ENCODE peak calls at places on chromosomes 1 and 21, in five cellular contexts. I, K, R, Z and F are unnamed samples.

GRCh38 chr1:50271968-50272578 is 151.2 kb downstream of the DMRTA2 start:
- DNase-seq in R (no peak), I (peak), Z (no peak), K (peak), F (peak)

GRCh38 chr1:67896826-67897225 is 63.6 kb upstream of the GNG12 start:
- DNase-seq in I (peak), Z (no peak), K (no peak), R (no peak), F (no peak)

GRCh38 chr1:161986328-161986727 is 37.3 kb downstream of the OLFML2B start:
- DNase-seq in Z (no peak), I (no peak), K (no peak), R (no peak), F (no peak)

GRCh38 chr1:13797397-13797796 is 97.4 kb downstream of the PRDM2 start:
- DNase-seq in R (no peak), Z (no peak), I (no peak), K (no peak), F (peak)

GRCh38 chr1:230758705-230759354 is 11.6 kb downstream of the CAPN9 start:
- DNase-seq in R (no peak), K (no peak), Z (no peak), I (no peak), F (no peak)

GRCh38 chr1:25922633-25923567 is 16.7 kb upstream of the STMN1 start:
- DNase-seq in K (peak), Z (peak), R (peak), I (peak), F (peak)

GRCh38 chr1:45355683-45356082 is 15.4 kb upstream of the MUTYH start:
- DNase-seq in Z (no peak), I (no peak), K (no peak), R (no peak), F (no peak)

GRCh38 chr1:200659269-200659668 is 10.4 kb downstream of the DDX59 start:
- DNase-seq in K (peak), R (no peak), Z (no peak), I (no peak), F (no peak)

GRCh38 chr1:155253797-155254196 is 1.5 kb downstream of the ENTREP3 start:
- DNase-seq in K (no peak), Z (no peak), R (no peak), I (no peak), F (no peak)

GRCh38 chr1:162056043-162056442 is 13.4 kb upstream of the NOS1AP start:
- DNase-seq in K (peak), I (peak), Z (peak), R (peak), F (peak)

GRCh38 chr1:19664453-19665043 is at the start of gene HTR6:
- DNase-seq in I (no peak), R (no peak), Z (no peak), K (no peak), F (no peak)

GRCh38 chr1:4172659-4173599 is 272.9 kb upstream of the C1orf174 start:
- DNase-seq in I (no peak), Z (no peak), K (no peak), R (no peak), F (peak)

GRCh38 chr1:161226320-161226711 is 456 bp downstream of the TOMM40L start:
- DNase-seq in I (peak), K (peak), R (no peak), Z (no peak), F (no peak)

GRCh38 chr1:246558041-246558440 is 8.0 kb downstream of the TFB2M start:
- DNase-seq in Z (no peak), I (no peak), K (no peak), R (no peak), F (no peak)

GRCh38 chr1:175209493-175209921 is 16.9 kb upstream of the KIAA0040 start:
- DNase-seq in Z (no peak), R (no peak), K (no peak), I (no peak), F (peak)

GRCh38 chr1:43949663-43950062 is 2.9 kb downstream of the IPO13 start:
- DNase-seq in R (no peak), K (no peak), Z (no peak), I (no peak), F (no peak)

GRCh38 chr1:52424238-52424637 is 19.8 kb downstream of the PRPF38A start:
- DNase-seq in R (no peak), I (no peak), Z (no peak), K (no peak), F (peak)

GRCh38 chr1:23543707-23544443 is 12.8 kb upstream of the E2F2 start:
- DNase-seq in K (no peak), Z (no peak), R (no peak), I (no peak), F (no peak)

GRCh38 chr1:119254067-119254720 is 113.7 kb upstream of the WARS2 start:
- DNase-seq in I (no peak), Z (no peak), R (no peak), K (peak), F (no peak)

GRCh38 chr1:219988387-219988786 is 57.9 kb downstream of the EPRS1 start:
- DNase-seq in I (no peak), R (no peak), K (no peak), Z (no peak), F (no peak)

GRCh38 chr1:10764296-10764798 is 32.1 kb downstream of the CASZ1 start:
- DNase-seq in K (no peak), I (no peak), Z (no peak), R (no peak), F (no peak)

GRCh38 chr1:76770979-76771378 is 96.3 kb upstream of the ST6GALNAC5 start:
- DNase-seq in R (no peak), Z (no peak), I (no peak), K (no peak), F (no peak)

GRCh38 chr1:186183970-186184628 is 191.0 kb downstream of the TPR start:
- DNase-seq in I (no peak), Z (no peak), K (peak), R (no peak), F (no peak)

GRCh38 chr1:225766967-225767413 is 10.6 kb upstream of the SRP9 start:
- DNase-seq in I (peak), K (peak), R (peak), Z (peak), F (no peak)

GRCh38 chr21:42239973-42240372 is 21.0 kb downstream of the ABCG1 start:
- DNase-seq in I (no peak), R (no peak), K (no peak), Z (no peak), F (peak)
- TF ChIP-seq CTCF in I (no peak), R (no peak), K (no peak), Z (no peak), F (no peak)

GRCh38 chr1:92298573-92299476 is at the start of the genes GLMN and RPAP2:
- DNase-seq in Z (peak), I (peak), K (peak), R (peak), F (peak)
- TF ChIP-seq CTCF in Z (no peak), I (no peak), K (peak), R (no peak), F (peak)

GRCh38 chr1:2876846-2877245 is 75.4 kb upstream of the TTC34 start:
- DNase-seq in K (no peak), R (no peak), Z (no peak), I (no peak), F (no peak)

GRCh38 chr1:2878591-2878990 is 77.1 kb upstream of the TTC34 start:
- DNase-seq in K (no peak), Z (no peak), R (no peak), I (no peak), F (no peak)

GRCh38 chr1:2874207-2875165 is 73.0 kb upstream of the TTC34 start:
- DNase-seq in I (no peak), K (no peak), R (no peak), Z (no peak), F (no peak)

GRCh38 chr1:2877391-2877790 is 75.9 kb upstream of the TTC34 start:
- DNase-seq in K (no peak), R (no peak), Z (no peak), I (no peak), F (no peak)

DNA sequence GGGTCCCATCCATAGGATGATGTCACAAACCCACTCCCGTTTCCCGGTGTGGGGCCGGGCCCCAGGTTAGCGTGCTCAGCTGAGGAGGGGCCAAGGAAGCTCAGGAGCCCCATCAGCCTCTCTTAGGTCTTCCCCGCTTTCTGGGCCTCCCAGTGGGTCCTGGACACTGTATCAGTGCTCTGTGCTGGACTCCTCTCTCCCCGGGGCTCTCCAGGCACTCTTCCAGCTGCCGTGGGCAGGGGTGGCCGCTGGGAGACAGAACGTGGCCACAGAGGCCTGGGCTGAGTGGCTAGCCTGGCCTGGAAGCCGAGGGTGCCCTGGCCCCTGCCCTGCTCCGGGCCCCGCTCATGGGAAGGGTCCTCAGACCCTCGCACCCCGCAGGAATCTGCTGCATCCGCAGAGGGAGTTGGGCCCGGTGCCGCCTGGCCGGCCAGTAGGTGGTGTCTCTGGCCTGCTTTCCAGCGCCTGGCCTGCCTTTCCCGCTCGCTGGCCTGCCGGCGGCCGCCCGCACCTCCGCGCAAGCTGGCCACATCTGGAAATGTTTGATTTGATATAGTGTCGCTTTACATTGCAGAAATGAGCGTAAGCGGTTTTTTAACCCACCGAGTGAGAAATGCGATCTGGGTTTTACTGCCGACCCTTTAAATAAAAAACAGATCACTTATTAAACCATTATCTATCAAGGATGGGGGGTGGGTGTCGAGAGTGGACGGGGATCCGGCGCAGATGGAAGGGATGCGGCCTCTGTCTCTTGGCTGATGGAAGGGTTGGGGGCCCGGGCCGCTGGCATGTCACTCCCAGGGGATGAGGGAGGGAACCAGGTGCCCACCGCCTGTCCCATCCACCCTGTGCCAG is 74.4 kb upstream of the TTC34 start:
- DNase-seq in K (no peak), Z (no peak), R (no peak), I (no peak), F (no peak)
- TF ChIP-seq CTCF in K (no peak), Z (no peak), R (peak), I (no peak), F (no peak)

GRCh38 chr1:224116131-224116530 is 2.2 kb downstream of the FBXO28 start:
- DNase-seq in Z (no peak), K (peak), I (no peak), R (no peak), F (no peak)
- TF ChIP-seq CTCF in Z (peak), K (peak), I (peak), R (peak), F (peak)

DNA sequence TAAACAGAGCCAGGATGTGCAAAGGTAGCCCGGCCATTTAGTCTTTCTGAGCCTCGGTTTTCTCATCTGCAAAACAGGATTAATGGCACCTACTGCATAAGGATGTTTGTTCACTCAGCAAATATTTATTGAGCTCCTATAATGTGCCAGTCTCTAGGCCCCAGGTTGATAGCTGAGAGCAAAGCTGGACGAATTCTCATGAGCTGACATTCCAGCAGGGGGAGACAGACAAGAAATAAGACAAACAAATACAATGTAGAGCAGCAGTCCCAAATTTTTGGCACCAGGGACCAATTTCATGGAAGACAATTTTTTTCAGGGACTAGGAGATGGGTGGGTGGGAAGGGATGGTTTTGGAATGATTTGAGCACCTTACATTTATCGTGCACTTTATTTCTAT is 74.3 kb upstream of the PAX7 start:
- DNase-seq in K (peak), I (no peak), Z (no peak), R (no peak), F (peak)
- TF ChIP-seq CTCF in K (peak), I (no peak), Z (peak), R (no peak), F (peak)

GRCh38 chr1:203084588-203085527 is 954 bp downstream of the MYOG start:
- DNase-seq in Z (peak), I (no peak), K (peak), R (no peak), F (peak)
- TF ChIP-seq CTCF in Z (no peak), I (no peak), K (peak), R (no peak), F (peak)

GRCh38 chr21:26028183-26028582 is 142.4 kb downstream of the APP start:
- DNase-seq in K (no peak), Z (no peak), R (no peak), I (no peak), F (no peak)

GRCh38 chr21:26027696-26028095 is 142.9 kb downstream of the APP start:
- DNase-seq in Z (no peak), I (no peak), R (no peak), K (no peak), F (no peak)

GRCh38 chr21:26032263-26032662 is 138.3 kb downstream of the APP start:
- DNase-seq in R (no peak), K (no peak), I (no peak), Z (no peak), F (peak)
- TF ChIP-seq CTCF in R (no peak), K (no peak), I (no peak), Z (no peak), F (no peak)